ENCODE peak calls at places on chromosomes 13 and 19, in five cellular contexts. I is tibial artery, O is endodermal cell, F is lung, Q is epithelial cell of proximal tubule. E is an unnamed sample.

GRCh38 chr19:41967056-41967783 is 8.1 kb upstream of the RABAC1 start:
- DNase-seq in I (no peak), O (no peak), F (no peak), Q (no peak), E (no peak)

GRCh38 chr13:48891586-48891985 is 84.1 kb upstream of the FNDC3A start:
- DNase-seq in I (no peak), O (no peak), F (no peak), Q (no peak), E (no peak)

GRCh38 chr13:48004201-48004600 is 3.1 kb upstream of the SUCLA2 start:
- DNase-seq in I (no peak), O (peak), F (no peak), Q (no peak), E (no peak)

GRCh38 chr13:29937836-29938235 is 87.4 kb upstream of the UBL3 start:
- DNase-seq in I (no peak), O (no peak), F (no peak), Q (no peak), E (no peak)

GRCh38 chr13:86976521-86977324 is 694.4 kb upstream of the SLITRK5 start:
- DNase-seq in I (no peak), O (no peak), F (no peak), Q (no peak), E (no peak)

GRCh38 chr19:1851581-1852293 is 3.5 kb upstream of the REXO1 start:
- DNase-seq in I (no peak), O (no peak), F (no peak), Q (no peak), E (no peak)

GRCh38 chr19:5775668-5776309 is 8.8 kb downstream of the PRR22 start:
- DNase-seq in I (no peak), O (no peak), F (no peak), Q (no peak), E (no peak)

GRCh38 chr13:95898256-95898655 is 154.9 kb downstream of the UGGT2 start:
- DNase-seq in I (no peak), O (no peak), F (no peak), Q (no peak), E (no peak)

GRCh38 chr19:19064098-19064722 is 416 bp downstream of the SLC25A42 start:
- DNase-seq in I (no peak), O (no peak), F (no peak), Q (no peak), E (no peak)

GRCh38 chr19:17946965-17947784 is 14.4 kb downstream of the CCDC124 start:
- DNase-seq in I (no peak), O (no peak), F (no peak), Q (no peak), E (no peak)

GRCh38 chr19:574658-575526 is 2.5 kb downstream of the BSG start:
- DNase-seq in I (no peak), O (peak), F (no peak), Q (no peak), E (no peak)

GRCh38 chr19:3605361-3605760 is 1.3 kb downstream of the TBXA2R start:
- DNase-seq in I (no peak), O (peak), F (no peak), Q (no peak), E (no peak)
- H3K4me3 ChIP-seq in I (peak), O (no peak), F (peak), Q (no peak), E (no peak)

DNA sequence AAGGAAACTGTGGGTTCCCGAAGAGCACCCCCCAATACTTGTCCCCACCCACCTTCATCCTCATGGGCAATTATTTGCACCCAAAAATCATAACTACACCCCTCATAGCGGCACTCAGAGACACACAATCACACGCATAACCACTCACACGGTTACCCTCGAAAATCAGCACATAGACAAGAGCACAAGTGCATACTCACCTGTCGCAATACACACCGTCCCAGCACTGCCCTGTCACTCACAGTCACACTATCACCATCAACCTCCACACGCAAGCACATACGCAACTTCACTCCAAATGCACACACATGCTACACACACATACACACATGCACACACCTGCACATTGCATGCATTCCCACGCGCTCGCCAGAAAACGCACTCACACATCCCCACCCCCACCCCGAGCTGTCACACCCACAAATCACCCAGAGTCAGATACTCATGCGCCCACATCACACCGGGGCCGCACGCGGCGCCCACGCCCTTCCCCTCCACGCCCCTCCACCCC is 535 bp downstream of the COL5A3 start:
- DNase-seq in I (no peak), O (no peak), F (no peak), Q (no peak), E (no peak)
- H3K4me3 ChIP-seq in I (peak), O (no peak), F (peak), Q (no peak), E (no peak)

GRCh38 chr13:97394542-97394941 is 39.4 kb upstream of the RAP2A start:
- DNase-seq in I (no peak), O (no peak), F (no peak), Q (no peak), E (no peak)
- H3K4me3 ChIP-seq in I (no peak), O (no peak), F (no peak), Q (no peak), E (no peak)

GRCh38 chr13:113366031-113366588 is 2.2 kb upstream of the GRTP1 start:
- DNase-seq in I (peak), O (no peak), F (no peak), Q (no peak), E (no peak)

GRCh38 chr13:113367020-113367560 is 3.2 kb upstream of the GRTP1 start:
- DNase-seq in I (peak), O (no peak), F (no peak), Q (no peak), E (no peak)

GRCh38 chr13:113364933-113365371 is 1.0 kb upstream of the GRTP1 start:
- DNase-seq in I (peak), O (no peak), F (no peak), Q (no peak), E (no peak)

GRCh38 chr13:113365551-113365971 is 1.6 kb upstream of the GRTP1 start:
- DNase-seq in I (peak), O (no peak), F (no peak), Q (no peak), E (no peak)

DNA sequence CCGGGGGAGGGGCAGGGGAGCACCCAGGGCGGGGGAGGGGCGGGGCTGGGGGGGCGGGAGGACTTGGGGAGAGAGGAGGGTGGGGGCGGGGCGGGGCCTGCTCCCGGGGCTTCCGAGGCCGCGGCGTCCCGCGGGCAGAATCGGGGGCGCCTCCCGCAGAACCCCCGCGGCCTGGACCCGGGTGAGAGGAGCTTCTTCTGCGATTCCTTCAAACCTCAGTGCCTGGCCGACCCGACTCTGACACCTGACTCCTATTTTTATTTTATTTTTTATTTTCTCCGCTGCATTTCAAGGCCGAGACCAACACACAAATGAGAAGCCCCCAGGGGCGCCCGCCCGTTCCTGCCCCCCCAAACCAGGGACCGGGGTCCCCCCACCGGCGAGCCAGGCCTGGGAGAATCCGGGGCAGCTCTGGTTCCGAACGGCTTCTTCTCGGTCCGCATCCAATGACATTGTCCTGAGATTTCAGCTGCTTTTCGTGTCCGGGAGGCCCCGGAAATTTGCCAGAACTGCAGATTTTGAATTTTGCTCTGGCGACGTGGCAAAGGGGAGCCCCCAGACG is 522 bp upstream of the GRTP1 start:
- DNase-seq in I (peak), O (peak), F (no peak), Q (no peak), E (no peak)
- H3K4me3 ChIP-seq in I (peak), O (no peak), F (no peak), Q (peak), E (peak)

GRCh38 chr19:14112051-14112808 is 5.3 kb downstream of the PRKACA start:
- DNase-seq in I (no peak), O (no peak), F (no peak), Q (no peak), E (no peak)
- H3K4me3 ChIP-seq in I (peak), O (no peak), F (no peak), Q (no peak), E (no peak)

GRCh38 chr19:47511681-47512080 is 3.2 kb downstream of the NAPA start:
- DNase-seq in I (no peak), O (peak), F (no peak), Q (no peak), E (no peak)
- H3K4me3 ChIP-seq in I (no peak), O (no peak), F (no peak), Q (peak), E (no peak)